ENCODE peak calls at places on chromosomes 3 and 15, in five cellular contexts. F, W, G, Y and J are unnamed samples. For H3K4me1, the result is how much of the 10 kb centered on the place peaks cover.

GRCh38 chr3:64694127-64694526 is 6.3 kb upstream of the ADAMTS9 start:
- DNase-seq in G (peak), W (no peak), Y (no peak), F (no peak), J (no peak)

GRCh38 chr15:60324706-60325438 is 72.9 kb downstream of the ANXA2 start:
- DNase-seq in W (no peak), F (no peak), G (no peak), Y (no peak), J (no peak)

GRCh38 chr3:183638092-183638644 is 2.7 kb downstream of the KLHL24 start:
- DNase-seq in G (no peak), F (no peak), Y (no peak), W (no peak), J (no peak)

GRCh38 chr3:69776926-69777581 is 37.8 kb downstream of the MITF start:
- DNase-seq in Y (no peak), W (no peak), F (no peak), G (no peak), J (no peak)

GRCh38 chr3:175002732-175003143 is 143.6 kb downstream of the NAALADL2 start:
- DNase-seq in W (no peak), F (no peak), Y (no peak), G (no peak), J (no peak)

GRCh38 chr15:31307270-31308184 is 19.1 kb upstream of the KLF13 start:
- DNase-seq in Y (no peak), G (no peak), W (no peak), F (no peak), J (no peak)

GRCh38 chr3:123110238-123110952 is 43.6 kb downstream of the PDIA5 start:
- DNase-seq in G (no peak), W (no peak), Y (no peak), F (no peak), J (no peak)

GRCh38 chr3:56467108-56467507 is 1.2 kb downstream of the ERC2 start:
- DNase-seq in F (peak), G (peak), Y (peak), W (peak), J (peak)

GRCh38 chr3:32325957-32326356 is 65.7 kb upstream of the CMTM7 start:
- DNase-seq in G (no peak), W (no peak), Y (no peak), F (no peak), J (no peak)

GRCh38 chr15:47961401-47962090 is 159.2 kb upstream of the SLC24A5 start:
- DNase-seq in W (no peak), G (no peak), Y (no peak), F (no peak), J (no peak)

GRCh38 chr3:170725285-170725731 is 139.4 kb upstream of the SLC7A14 start:
- DNase-seq in Y (no peak), G (no peak), F (no peak), W (no peak), J (no peak)
- H3K4me3 ChIP-seq in Y (no peak), G (no peak), F (no peak), W (no peak), J (no peak)

GRCh38 chr3:4493931-4494806 is 1.0 kb downstream of the ITPR1 start:
- DNase-seq in F (no peak), Y (no peak), G (peak), W (peak), J (peak)
- H3K4me1 ChIP-seq in F (under half), Y (under half), G (under half), W (under half), J (under half)

GRCh38 chr15:55289573-55290360 is at the start of gene RAB27A:
- DNase-seq in G (peak), F (peak), W (peak), Y (peak), J (peak)
- H3K27ac ChIP-seq in G (peak), F (peak), W (peak), Y (peak), J (peak)

GRCh38 chr3:129345281-129345680 is 66.6 kb downstream of the HMCES start:
- DNase-seq in F (no peak), Y (no peak), G (no peak), W (no peak), J (no peak)

GRCh38 chr3:129343643-129344360 is 65.1 kb downstream of the HMCES start:
- DNase-seq in W (no peak), Y (peak), F (peak), G (peak), J (peak)

GRCh38 chr3:129345971-129346370 is 67.3 kb downstream of the HMCES start:
- DNase-seq in F (no peak), W (no peak), G (no peak), Y (no peak), J (no peak)

GRCh38 chr3:129346690-129347440 is 68.2 kb downstream of the HMCES start:
- DNase-seq in G (peak), W (no peak), Y (no peak), F (no peak), J (peak)

GRCh38 chr3:129344540-129345220 is 66.0 kb downstream of the HMCES start:
- DNase-seq in W (no peak), Y (peak), F (no peak), G (peak), J (no peak)
- H3K4me3 ChIP-seq in W (no peak), Y (peak), F (no peak), G (no peak), J (no peak)